ENCODE peak calls at places on chromosomes 13 and 19, in four cellular contexts. C is GM12878, W is HEK293T, O is HepG2. E is an unnamed sample.

GRCh38 chr19:34985249-34986022 is 14.7 kb upstream of the GRAMD1A start:
- DNase-seq in C (no peak), W (no peak), O (no peak), E (no peak)

GRCh38 chr19:1651548-1652394 is 644 bp downstream of the TCF3 start:
- DNase-seq in C (no peak), W (peak; percentile 28), O (no peak), E (peak; percentile 73)

GRCh38 chr19:55348317-55349034 is 6.0 kb downstream of the COX6B2 start:
- DNase-seq in C (no peak), W (no peak), O (no peak), E (no peak)

GRCh38 chr13:21060063-21060826 is 1.1 kb downstream of the LATS2 start:
- DNase-seq in C (no peak), W (peak; percentile 20), O (no peak), E (no peak)

GRCh38 chr19:7679017-7679720 is 1.5 kb upstream of the TRAPPC5 start:
- DNase-seq in C (no peak), W (no peak), O (peak; percentile 36), E (no peak)

GRCh38 chr13:111482806-111483620 is 162.6 kb downstream of the TEX29 start:
- DNase-seq in C (no peak), W (no peak), O (no peak), E (no peak)

GRCh38 chr13:105220886-105221285 is 1314.6 kb downstream of the EFNB2 start:
- DNase-seq in C (no peak), W (no peak), O (no peak), E (no peak)

GRCh38 chr13:77386046-77386445 is 59.2 kb upstream of the MYCBP2 start:
- DNase-seq in C (no peak), W (no peak), O (no peak), E (no peak)

GRCh38 chr13:47454986-47455385 is 546.1 kb downstream of the SUCLA2 start:
- DNase-seq in C (no peak), W (no peak), O (no peak), E (no peak)

GRCh38 chr19:6470173-6470572 is 6.1 kb downstream of the CRB3 start:
- DNase-seq in C (no peak), W (no peak), O (no peak), E (peak; percentile 20)

GRCh38 chr13:68369739-68370138 is 1139.6 kb upstream of the PCDH9 start:
- DNase-seq in C (no peak), W (peak; percentile 72), O (peak; percentile 49), E (no peak)

GRCh38 chr13:21997726-21998125 is 326.9 kb downstream of the FGF9 start:
- DNase-seq in C (no peak), W (no peak), O (no peak), E (no peak)

GRCh38 chr19:6677924-6678689 is 8.1 kb upstream of the TNFSF14 start:
- DNase-seq in C (no peak), W (peak; percentile 87), O (no peak), E (peak; percentile 93)

GRCh38 chr19:16303755-16304154 is 20.9 kb upstream of the KLF2 start:
- DNase-seq in C (no peak), W (no peak), O (no peak), E (no peak)

GRCh38 chr19:55473613-55474012 is 2.8 kb upstream of the ZNF628 start:
- DNase-seq in C (no peak), W (no peak), O (no peak), E (no peak)

GRCh38 chr19:17795495-17795856 is 538 bp downstream of the B3GNT3 start:
- DNase-seq in C (no peak), W (no peak), O (no peak), E (no peak)

GRCh38 chr19:17796838-17797168 is 1.9 kb downstream of the B3GNT3 start:
- DNase-seq in C (no peak), W (no peak), O (no peak), E (no peak)

GRCh38 chr19:17794731-17795494 is at the start of gene B3GNT3:
- DNase-seq in C (no peak), W (peak; percentile 65), O (peak; percentile 46), E (peak; percentile 56)

GRCh38 chr19:17796013-17796837 is 1.3 kb downstream of the B3GNT3 start:
- DNase-seq in C (no peak), W (no peak), O (peak; percentile 45), E (no peak)

GRCh38 chr19:17797397-17798201 is 2.7 kb downstream of the B3GNT3 start:
- DNase-seq in C (no peak), W (no peak), O (peak; percentile 95), E (no peak)
- TF ChIP-seq FOXK2 in C (no peak), W (no peak), O (peak; percentile 37), E (no peak)

DNA sequence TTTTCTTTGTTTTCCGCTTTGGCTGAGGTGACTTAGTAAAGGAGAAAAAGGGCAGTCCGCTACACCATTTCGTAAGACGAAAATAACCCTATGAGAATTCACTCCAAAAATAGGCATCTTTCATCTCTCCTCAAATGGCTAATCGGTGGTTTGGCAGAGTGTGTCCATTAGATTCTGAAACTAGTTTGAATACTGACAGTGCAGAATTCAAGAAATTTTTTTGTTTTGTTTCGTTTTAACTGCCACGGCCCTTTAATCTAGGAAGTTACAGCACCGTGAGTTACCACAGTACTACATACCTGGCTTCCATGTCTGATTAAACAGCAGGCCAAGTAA is 159.3 kb downstream of the RNF17 start:
- DNase-seq in C (peak; percentile 93), W (peak; percentile 3), O (no peak), E (no peak)
- TF ChIP-seq FOXK2 in C (no peak), W (no peak), O (no peak), E (no peak)

DNA sequence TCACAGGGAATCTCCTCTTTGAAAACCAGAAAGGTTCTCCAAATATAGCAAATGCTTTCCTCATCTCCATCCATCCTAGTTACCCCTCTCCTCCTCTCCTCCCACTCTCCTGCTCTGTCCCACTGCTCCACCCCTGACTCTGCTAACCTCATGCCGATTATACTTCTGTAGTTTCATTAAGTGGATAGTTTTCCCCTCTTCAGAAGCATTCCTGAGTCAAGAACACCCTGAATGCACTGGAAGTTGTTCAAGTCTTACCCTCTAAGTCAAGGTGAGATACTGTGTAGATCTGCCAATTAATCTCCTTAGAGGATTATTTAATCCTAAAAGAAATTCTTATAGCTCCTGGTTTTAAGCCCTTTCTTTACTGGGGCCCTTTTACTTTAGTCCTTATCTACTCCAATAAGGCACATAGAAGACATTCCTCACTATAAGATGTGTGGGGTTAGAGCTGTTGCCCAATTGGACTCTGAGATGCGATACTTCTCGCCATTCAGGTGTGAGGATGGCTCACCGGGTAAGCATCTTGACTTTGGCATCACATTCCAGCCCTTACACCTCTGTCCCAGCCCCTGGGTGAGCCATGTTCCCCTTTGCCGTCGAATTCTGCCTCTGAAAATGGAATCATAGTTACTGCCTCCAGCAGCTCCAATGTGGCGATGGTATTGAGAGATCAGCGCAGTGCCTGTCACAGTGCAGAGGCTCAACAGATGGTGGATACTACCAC is 67.7 kb downstream of the COL4A2 start:
- DNase-seq in C (no peak), W (no peak), O (no peak), E (no peak)
- TF ChIP-seq FOXK2 in C (no peak), W (no peak), O (no peak), E (no peak)

DNA sequence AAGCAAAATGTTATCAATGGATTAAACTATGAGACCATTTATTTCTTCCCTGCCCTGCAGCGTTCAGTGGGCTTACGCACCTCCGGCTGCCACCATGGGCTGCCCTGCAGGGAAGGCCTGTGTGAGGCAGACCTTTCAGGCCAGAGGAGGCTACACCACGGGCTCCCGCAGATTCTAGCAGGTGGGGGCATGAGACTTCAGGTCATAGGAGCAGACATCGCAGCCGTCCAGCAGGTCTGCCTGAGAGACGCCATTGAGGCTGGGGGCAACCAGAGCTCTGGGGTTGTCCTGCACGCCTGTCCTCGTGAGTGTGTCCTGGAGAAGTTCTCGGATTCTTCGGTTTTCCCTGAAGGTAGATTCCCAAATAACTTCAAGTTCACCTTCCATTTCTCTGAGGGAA is 9.4 kb upstream of the SLC7A9 start:
- DNase-seq in C (no peak), W (no peak), O (no peak), E (no peak)
- TF ChIP-seq FOXK2 in C (no peak), W (no peak), O (no peak), E (no peak)